ENCODE peak calls at places on chromosomes 7 and 10, in five cellular contexts. W is neural progenitor cell, R is cardiac muscle cell, B is left ventricle myocardium inferior, H is transverse colon. L is an unnamed sample.

GRCh38 chr10:126408953-126409641 is 20.8 kb upstream of the ADAM12 start:
- DNase-seq in W (no peak), R (peak; percentile 47), B (no peak), H (no peak), L (no peak)

GRCh38 chr10:126521354-126521753 is 133.1 kb upstream of the ADAM12 start:
- DNase-seq in W (no peak), R (no peak), B (no peak), H (no peak), L (no peak)

GRCh38 chr10:62037166-62037831 is 135.8 kb downstream of the ARID5B start:
- DNase-seq in W (no peak), R (peak; percentile 84), B (no peak), H (no peak), L (peak; percentile 15)

GRCh38 chr10:9222917-9223316 is 1168.4 kb downstream of the GATA3 start:
- DNase-seq in W (no peak), R (no peak), B (no peak), H (no peak), L (no peak)

GRCh38 chr7:121797283-121798037 is 75.5 kb upstream of the PTPRZ1 start:
- DNase-seq in W (peak; percentile 51), R (peak; percentile 1), B (no peak), H (no peak), L (no peak)

GRCh38 chr7:5070206-5070605 is 24.5 kb downstream of the RBAK start:
- DNase-seq in W (no peak), R (no peak), B (no peak), H (no peak), L (no peak)

GRCh38 chr7:1076184-1077072 is 11.5 kb upstream of the GPER1 start:
- DNase-seq in W (no peak), R (peak; percentile 42), B (peak; percentile 44), H (no peak), L (no peak)

GRCh38 chr7:95205821-95206220 is 118.5 kb downstream of the PON1 start:
- DNase-seq in W (no peak), R (peak; percentile 77), B (no peak), H (no peak), L (no peak)

GRCh38 chr7:151518105-151518780 is 1.5 kb downstream of the RHEB start:
- DNase-seq in W (peak; percentile 37), R (peak; percentile 48), B (peak; percentile 54), H (peak; percentile 75), L (peak; percentile 39)

GRCh38 chr10:45001382-45002148 is 842 bp downstream of the ZNF22 start:
- DNase-seq in W (peak; percentile 63), R (peak; percentile 83), B (peak; percentile 78), H (peak; percentile 66), L (peak; percentile 48)

GRCh38 chr7:8386926-8387550 is 46.4 kb upstream of the NXPH1 start:
- DNase-seq in W (no peak), R (no peak), B (no peak), H (no peak), L (no peak)

GRCh38 chr7:45992831-45993230 is 71.8 kb upstream of the IGFBP3 start:
- DNase-seq in W (no peak), R (no peak), B (no peak), H (no peak), L (no peak)

GRCh38 chr7:16403475-16403874 is 17.9 kb downstream of the CRPPA start:
- DNase-seq in W (no peak), R (no peak), B (no peak), H (no peak), L (no peak)

GRCh38 chr7:102434039-102434481 is 685 bp downstream of the ORAI2 start:
- DNase-seq in W (no peak), R (peak; percentile 50), B (no peak), H (no peak), L (no peak)

GRCh38 chr7:6257602-6258001 is 14.8 kb downstream of the CYTH3 start:
- DNase-seq in W (no peak), R (no peak), B (no peak), H (no peak), L (no peak)

GRCh38 chr7:24786941-24787340 is 29.7 kb upstream of the GSDME start:
- DNase-seq in W (no peak), R (peak; percentile 82), B (no peak), H (no peak), L (no peak)

GRCh38 chr10:16987976-16988610 is 141.5 kb downstream of the CUBN start:
- DNase-seq in W (no peak), R (peak; percentile 57), B (no peak), H (no peak), L (no peak)

GRCh38 chr7:14902589-14902963 is at the start of gene DGKB:
- DNase-seq in W (peak; percentile 70), R (peak; percentile 54), B (peak; percentile 20), H (peak; percentile 6), L (peak; percentile 55)

GRCh38 chr7:51647486-51647885 is 330.9 kb upstream of the COBL start:
- DNase-seq in W (no peak), R (no peak), B (no peak), H (no peak), L (no peak)

GRCh38 chr10:13788320-13788600 is 201.5 kb downstream of the PRPF18 start:
- DNase-seq in W (no peak), R (peak; percentile 54), B (no peak), H (no peak), L (no peak)

GRCh38 chr10:107098326-107098725 is 66.2 kb downstream of the SORCS1 start:
- DNase-seq in W (no peak), R (no peak), B (no peak), H (no peak), L (no peak)

GRCh38 chr7:139768249-139768824 is 9.5 kb downstream of the HIPK2 start:
- DNase-seq in W (no peak), R (no peak), B (no peak), H (no peak), L (no peak)

GRCh38 chr10:4074559-4075407 is 289.8 kb upstream of the KLF6 start:
- DNase-seq in W (no peak), R (peak; percentile 44), B (peak; percentile 45), H (no peak), L (peak; percentile 53)

GRCh38 chr7:26630941-26631580 is 233.3 kb downstream of the SKAP2 start:
- DNase-seq in W (no peak), R (no peak), B (no peak), H (no peak), L (no peak)

GRCh38 chr7:151046603-151047573 is 1.4 kb upstream of the ASIC3 start:
- DNase-seq in W (no peak), R (peak; percentile 71), B (no peak), H (no peak), L (peak; percentile 74)

GRCh38 chr10:114304017-114304565 is 65.0 kb downstream of the VWA2 start:
- DNase-seq in W (peak; percentile 91), R (peak; percentile 89), B (peak; percentile 81), H (peak; percentile 84), L (peak; percentile 83)

GRCh38 chr10:98790817-98791216 is 344.1 kb upstream of the HPS1 start:
- DNase-seq in W (peak; percentile 17), R (peak; percentile 10), B (no peak), H (no peak), L (no peak)
- TF ChIP-seq CTCF in W (peak; percentile 60), R (peak; percentile 32), B (peak; percentile 32), H (peak; percentile 29), L (peak; percentile 25)

GRCh38 chr7:2517678-2518077 is 1.9 kb upstream of the LFNG start:
- DNase-seq in W (no peak), R (no peak), B (no peak), H (no peak), L (no peak)
- H3K4me3 ChIP-seq in W (no peak overlapping the region), R (no peak overlapping the region), B (no peak overlapping the region), H (no peak overlapping the region), L (no peak overlapping the region)

DNA sequence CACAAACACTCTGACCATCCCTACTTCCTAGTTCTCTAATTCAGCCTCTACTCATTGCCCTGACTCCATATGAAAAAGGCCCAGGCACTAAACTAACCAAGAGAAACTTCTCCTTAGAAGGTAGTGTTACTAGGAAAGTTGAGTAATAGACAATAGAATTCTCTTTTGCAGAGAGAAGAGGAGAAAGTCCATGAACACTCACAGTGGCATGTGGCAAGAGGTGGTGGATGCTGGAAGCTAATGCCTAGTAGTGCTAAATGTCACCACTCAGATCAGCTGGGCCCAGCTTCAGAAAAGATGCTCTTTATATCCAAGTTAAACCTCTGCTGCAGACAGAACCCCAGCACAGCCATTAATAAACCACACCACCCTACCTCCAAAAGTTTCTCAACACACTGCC is 58.2 kb downstream of the SORBS1 start:
- DNase-seq in W (no peak), R (no peak), B (no peak), H (no peak), L (no peak)
- H3K4me1 ChIP-seq in W (peaks cover 25% of the 10 kb centered on the region), R (peaks cover 41% of the 10 kb centered on the region), B (peaks cover 91% of the 10 kb centered on the region), H (peaks cover 27% of the 10 kb centered on the region), L (no peaks in the 10 kb centered on the region)

GRCh38 chr7:70408891-70409290 is 723.1 kb upstream of the GALNT17 start:
- DNase-seq in W (no peak), R (no peak), B (no peak), H (no peak), L (no peak)
- TF ChIP-seq CTCF in W (no peak), R (no peak), B (no peak), H (no peak), L (no peak)

GRCh38 chr7:71868797-71869196 is 543.3 kb downstream of the CALN1 start:
- DNase-seq in W (no peak), R (peak; percentile 0), B (no peak), H (no peak), L (no peak)
- H3K4me3 ChIP-seq in W (no peak overlapping the region), R (no peak overlapping the region), B (no peak overlapping the region), H (no peak overlapping the region), L (no peak overlapping the region)

DNA sequence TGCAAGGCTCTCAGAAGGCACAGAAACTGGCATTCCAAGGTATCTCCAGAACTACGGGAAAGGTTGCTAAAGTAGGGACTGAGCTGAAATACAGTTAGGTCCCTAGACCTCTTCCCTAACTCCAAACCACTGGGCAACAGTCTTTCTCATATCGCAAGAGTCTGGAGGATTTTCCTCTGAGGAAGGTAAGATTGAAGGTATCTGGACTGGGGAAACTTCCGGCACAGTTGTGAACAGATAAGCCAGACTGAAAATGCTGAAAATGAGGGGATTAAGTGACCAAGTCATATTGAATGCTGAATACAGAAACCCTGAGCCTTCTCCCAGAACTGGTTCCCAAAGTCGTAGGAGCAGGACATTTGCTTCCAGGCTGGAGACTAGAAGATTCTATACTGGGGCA is 2.7 kb upstream of the PRRT4 start:
- DNase-seq in W (no peak), R (no peak), B (no peak), H (no peak), L (no peak)
- H3K4me1 ChIP-seq in W (peaks cover 7% of the 10 kb centered on the region), R (peaks cover 8% of the 10 kb centered on the region), B (peaks cover 17% of the 10 kb centered on the region), H (peaks cover 15% of the 10 kb centered on the region), L (peaks cover 46% of the 10 kb centered on the region)

GRCh38 chr10:85105614-85106013 is 777.2 kb downstream of the CCSER2 start:
- DNase-seq in W (peak; percentile 26), R (no peak), B (no peak), H (no peak), L (peak; percentile 11)
- TF ChIP-seq CTCF in W (peak; percentile 48), R (no peak), B (peak; percentile 32), H (no peak), L (peak; percentile 48)